ENCODE peak calls at places on chromosomes 6 and 20, in five cellular contexts. One of them, this sample, is unnamed.
A peak's percentile ranks its signal among the peaks of the same experiment; 100 is the strongest.

GRCh38 chr6:151292974-151293373 is 53.2 kb downstream of the AKAP12 start:
- ATAC-seq in GM12878: no peak
- ATAC-seq in K562: no peak
- ATAC-seq in HepG2: no peak
- ATAC-seq in upper lobe of left lung: no peak
- ATAC-seq in this sample: peak; percentile 34

GRCh38 chr20:55057779-55058415 is 582.5 kb downstream of the DOK5 start:
- ATAC-seq in GM12878: peak; percentile 82
- ATAC-seq in K562: peak; percentile 75
- ATAC-seq in HepG2: no peak
- ATAC-seq in upper lobe of left lung: no peak
- ATAC-seq in this sample: no peak

GRCh38 chr20:37727957-37728634 is 34.3 kb downstream of the CTNNBL1 start:
- ATAC-seq in GM12878: peak; percentile 73
- ATAC-seq in K562: no peak
- ATAC-seq in HepG2: peak; percentile 30
- ATAC-seq in upper lobe of left lung: no peak
- ATAC-seq in this sample: no peak

GRCh38 chr6:130928993-130929678 is 101.9 kb downstream of the SMLR1 start:
- ATAC-seq in GM12878: no peak
- ATAC-seq in K562: no peak
- ATAC-seq in HepG2: no peak
- ATAC-seq in upper lobe of left lung: no peak
- ATAC-seq in this sample: peak; percentile 24

GRCh38 chr20:45427236-45428149 is 11.6 kb downstream of the PIGT start:
- ATAC-seq in GM12878: no peak
- ATAC-seq in K562: peak; percentile 88
- ATAC-seq in HepG2: peak; percentile 33
- ATAC-seq in upper lobe of left lung: peak; percentile 39
- ATAC-seq in this sample: no peak

GRCh38 chr20:62244644-62245108 is 6.4 kb downstream of the OSBPL2 start:
- ATAC-seq in GM12878: no peak
- ATAC-seq in K562: no peak
- ATAC-seq in HepG2: peak; percentile 44
- ATAC-seq in upper lobe of left lung: no peak
- ATAC-seq in this sample: no peak

GRCh38 chr20:1816384-1817381 is 78.5 kb upstream of the SIRPA start:
- ATAC-seq in GM12878: no peak
- ATAC-seq in K562: no peak
- ATAC-seq in HepG2: peak; percentile 22
- ATAC-seq in upper lobe of left lung: no peak
- ATAC-seq in this sample: peak; percentile 23

GRCh38 chr6:149001422-149001821 is 254.6 kb downstream of the UST start:
- ATAC-seq in GM12878: no peak
- ATAC-seq in K562: no peak
- ATAC-seq in HepG2: no peak
- ATAC-seq in upper lobe of left lung: no peak
- ATAC-seq in this sample: no peak

GRCh38 chr6:156916108-156916801 is 139.1 kb downstream of the ARID1B start:
- ATAC-seq in GM12878: peak; percentile 73
- ATAC-seq in K562: no peak
- ATAC-seq in HepG2: no peak
- ATAC-seq in upper lobe of left lung: no peak
- ATAC-seq in this sample: no peak

GRCh38 chr6:39218868-39219567 is 10.3 kb downstream of the KCNK5 start:
- ATAC-seq in GM12878: peak; percentile 49
- ATAC-seq in K562: no peak
- ATAC-seq in HepG2: no peak
- ATAC-seq in upper lobe of left lung: no peak
- ATAC-seq in this sample: no peak

GRCh38 chr6:149323925-149324324 is 6.4 kb downstream of the TAB2 start:
- ATAC-seq in GM12878: peak; percentile 7
- ATAC-seq in K562: no peak
- ATAC-seq in HepG2: no peak
- ATAC-seq in upper lobe of left lung: no peak
- ATAC-seq in this sample: no peak

GRCh38 chr6:157891544-157892362 is 68.7 kb downstream of the SNX9 start:
- ATAC-seq in GM12878: no peak
- ATAC-seq in K562: peak; percentile 79
- ATAC-seq in HepG2: no peak
- ATAC-seq in upper lobe of left lung: no peak
- ATAC-seq in this sample: no peak

GRCh38 chr20:43751167-43752050 is 24.6 kb upstream of the GTSF1L start:
- ATAC-seq in GM12878: peak; percentile 77
- ATAC-seq in K562: no peak
- ATAC-seq in HepG2: no peak
- ATAC-seq in upper lobe of left lung: peak; percentile 21
- ATAC-seq in this sample: peak; percentile 86

GRCh38 chr20:12936020-12936419 is 72.8 kb upstream of the SPTLC3 start:
- ATAC-seq in GM12878: peak; percentile 34
- ATAC-seq in K562: no peak
- ATAC-seq in HepG2: peak; percentile 67
- ATAC-seq in upper lobe of left lung: no peak
- ATAC-seq in this sample: no peak

GRCh38 chr6:33314943-33315752 is 1.3 kb upstream of the TAPBP start:
- ATAC-seq in GM12878: peak; percentile 20
- ATAC-seq in K562: peak; percentile 62
- ATAC-seq in HepG2: no peak
- ATAC-seq in upper lobe of left lung: no peak
- ATAC-seq in this sample: no peak

GRCh38 chr6:21538186-21538798 is 55.3 kb upstream of the SOX4 start:
- ATAC-seq in GM12878: peak; percentile 51
- ATAC-seq in K562: no peak
- ATAC-seq in HepG2: peak; percentile 90
- ATAC-seq in upper lobe of left lung: no peak
- ATAC-seq in this sample: no peak

GRCh38 chr6:1439349-1439748 is 50.0 kb downstream of the FOXF2 start:
- ATAC-seq in GM12878: peak; percentile 66
- ATAC-seq in K562: no peak
- ATAC-seq in HepG2: no peak
- ATAC-seq in upper lobe of left lung: no peak
- ATAC-seq in this sample: no peak

GRCh38 chr6:1858865-1859264 is 249.2 kb downstream of the FOXC1 start:
- ATAC-seq in GM12878: no peak
- ATAC-seq in K562: no peak
- ATAC-seq in HepG2: no peak
- ATAC-seq in upper lobe of left lung: no peak
- ATAC-seq in this sample: no peak

GRCh38 chr6:149088361-149088760 is 229.2 kb upstream of the TAB2 start:
- ATAC-seq in GM12878: no peak
- ATAC-seq in K562: no peak
- ATAC-seq in HepG2: no peak
- ATAC-seq in upper lobe of left lung: no peak
- ATAC-seq in this sample: no peak

GRCh38 chr20:23187759-23188158 is 101.6 kb upstream of the CD93 start:
- ATAC-seq in GM12878: no peak
- ATAC-seq in K562: no peak
- ATAC-seq in HepG2: peak; percentile 41
- ATAC-seq in upper lobe of left lung: peak; percentile 75
- ATAC-seq in this sample: peak; percentile 73

GRCh38 chr6:17945111-17945510 is 42.3 kb downstream of the KIF13A start:
- ATAC-seq in GM12878: no peak
- ATAC-seq in K562: no peak
- ATAC-seq in HepG2: no peak
- ATAC-seq in upper lobe of left lung: no peak
- ATAC-seq in this sample: no peak

GRCh38 chr6:125884656-125885055 is 71.9 kb upstream of the HINT3 start:
- ATAC-seq in GM12878: no peak
- ATAC-seq in K562: no peak
- ATAC-seq in HepG2: no peak
- ATAC-seq in upper lobe of left lung: no peak
- ATAC-seq in this sample: no peak
- H3K27ac ChIP-seq in GM12878: no peak overlapping the region
- H3K27ac ChIP-seq in K562: no peak overlapping the region
- H3K27ac ChIP-seq in HepG2: no peak overlapping the region
- H3K27ac ChIP-seq in upper lobe of left lung: no peak overlapping the region
- H3K27ac ChIP-seq in this sample: no peak overlapping the region

GRCh38 chr6:16396497-16397319 is 158.3 kb downstream of the GMPR start:
- ATAC-seq in GM12878: peak; percentile 13
- ATAC-seq in K562: no peak
- ATAC-seq in HepG2: no peak
- ATAC-seq in upper lobe of left lung: no peak
- ATAC-seq in this sample: no peak

GRCh38 chr6:16400248-16400760 is 161.9 kb downstream of the GMPR start:
- ATAC-seq in GM12878: no peak
- ATAC-seq in K562: no peak
- ATAC-seq in HepG2: no peak
- ATAC-seq in upper lobe of left lung: no peak
- ATAC-seq in this sample: no peak

GRCh38 chr6:16397623-16398022 is 159.2 kb downstream of the GMPR start:
- ATAC-seq in GM12878: no peak
- ATAC-seq in K562: no peak
- ATAC-seq in HepG2: no peak
- ATAC-seq in upper lobe of left lung: no peak
- ATAC-seq in this sample: no peak

GRCh38 chr6:16398587-16398986 is 160.2 kb downstream of the GMPR start:
- ATAC-seq in GM12878: no peak
- ATAC-seq in K562: no peak
- ATAC-seq in HepG2: no peak
- ATAC-seq in upper lobe of left lung: no peak
- ATAC-seq in this sample: no peak

DNA sequence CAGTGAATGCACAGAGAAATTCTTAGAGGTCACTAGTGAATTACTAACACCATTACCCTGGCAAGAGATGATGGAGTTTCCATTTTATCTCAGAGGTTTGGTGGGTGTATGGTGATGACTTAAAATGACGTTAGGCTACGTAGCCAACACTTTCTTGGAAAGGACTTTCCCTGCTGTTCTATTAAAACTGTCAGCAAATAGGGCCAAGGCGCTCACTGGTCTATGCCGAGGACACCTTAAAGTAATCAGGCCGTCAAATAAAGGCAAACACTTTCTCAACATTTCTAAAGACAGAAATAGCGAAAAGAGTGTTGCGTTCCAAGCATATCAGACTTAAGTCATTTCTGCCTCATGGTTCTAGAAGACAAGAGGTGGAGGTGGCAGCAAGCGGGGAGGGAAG is 160.8 kb downstream of the GMPR start:
- ATAC-seq in GM12878: no peak
- ATAC-seq in K562: no peak
- ATAC-seq in HepG2: no peak
- ATAC-seq in upper lobe of left lung: no peak
- ATAC-seq in this sample: peak; percentile 83
- TF ChIP-seq POLR2AphosphoS5 in GM12878: no peak
- TF ChIP-seq POLR2AphosphoS5 in K562: no peak
- TF ChIP-seq POLR2AphosphoS5 in HepG2: no peak
- TF ChIP-seq POLR2AphosphoS5 in upper lobe of left lung: no peak
- TF ChIP-seq POLR2AphosphoS5 in this sample: peak; percentile 72

GRCh38 chr20:50285376-50286173 is 94.9 kb downstream of the CEBPB start:
- ATAC-seq in GM12878: peak; percentile 91
- ATAC-seq in K562: no peak
- ATAC-seq in HepG2: no peak
- ATAC-seq in upper lobe of left lung: no peak
- ATAC-seq in this sample: peak; percentile 47
- TF ChIP-seq EP300 in GM12878: no peak
- TF ChIP-seq EP300 in K562: no peak
- TF ChIP-seq EP300 in HepG2: no peak
- TF ChIP-seq EP300 in upper lobe of left lung: no peak
- TF ChIP-seq EP300 in this sample: no peak

GRCh38 chr20:53839423-53840176 is 230.8 kb downstream of the BCAS1 start:
- ATAC-seq in GM12878: peak; percentile 78
- ATAC-seq in K562: no peak
- ATAC-seq in HepG2: peak; percentile 67
- ATAC-seq in upper lobe of left lung: peak; percentile 49
- ATAC-seq in this sample: peak; percentile 31
- H3K27ac ChIP-seq in GM12878: peak overlapping the region; percentile 70
- H3K27ac ChIP-seq in K562: no peak overlapping the region
- H3K27ac ChIP-seq in HepG2: no peak overlapping the region
- H3K27ac ChIP-seq in upper lobe of left lung: peak overlapping the region; percentile 35
- H3K27ac ChIP-seq in this sample: no peak overlapping the region

DNA sequence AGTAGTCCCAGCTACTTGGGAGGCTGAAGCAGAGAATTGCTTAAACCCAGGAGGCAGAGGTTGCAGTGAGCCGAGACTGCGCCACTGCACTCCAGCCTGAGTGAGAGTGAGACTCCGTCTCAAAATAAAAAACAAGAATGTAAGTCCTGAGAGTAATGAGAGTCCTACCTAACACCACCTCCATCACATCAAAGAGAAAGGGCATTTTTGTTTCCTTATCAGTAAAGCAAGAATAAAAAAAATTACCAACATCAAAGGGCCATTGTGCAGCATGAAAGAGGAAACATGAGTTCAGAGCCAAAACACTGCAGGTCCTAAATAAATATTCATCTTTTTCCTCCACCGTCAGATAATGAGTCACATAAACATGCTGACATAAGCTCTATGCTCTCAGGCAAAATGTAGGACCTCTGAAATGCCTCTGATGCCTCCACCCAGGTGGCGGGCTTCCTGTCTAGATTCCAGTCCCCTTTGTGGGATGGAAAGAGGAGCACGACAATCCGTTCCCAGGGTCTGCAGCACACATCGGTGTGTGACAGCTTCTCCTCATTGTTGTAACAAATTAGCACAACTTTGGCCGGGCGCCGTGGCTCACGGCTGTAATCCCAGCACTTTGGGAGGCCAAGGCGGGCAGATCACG is 7.2 kb downstream of the ATP9A start:
- ATAC-seq in GM12878: peak; percentile 24
- ATAC-seq in K562: no peak
- ATAC-seq in HepG2: peak; percentile 65
- ATAC-seq in upper lobe of left lung: no peak
- ATAC-seq in this sample: peak; percentile 46
- TF ChIP-seq POLR2AphosphoS5 in GM12878: no peak
- TF ChIP-seq POLR2AphosphoS5 in K562: no peak
- TF ChIP-seq POLR2AphosphoS5 in HepG2: no peak
- TF ChIP-seq POLR2AphosphoS5 in upper lobe of left lung: no peak
- TF ChIP-seq POLR2AphosphoS5 in this sample: no peak

This sample was measured in gastroesophageal sphincter.